ENCODE peak calls at places on chromosomes 11 and 22, in four cellular contexts. N is left ventricle myocardium inferior, Q is uterus, Y is psoas muscle. P is an unnamed sample.

GRCh38 chr22:47553436-47553835 is 791.0 kb downstream of the TBC1D22A start:
- DNase-seq in Q (no peak), N (no peak), Y (no peak), P (no peak)

GRCh38 chr11:19966435-19966834 is 193.8 kb downstream of the DBX1 start:
- DNase-seq in Y (no peak), Q (no peak), N (no peak), P (no peak)

GRCh38 chr11:11980841-11981308 is 27.6 kb downstream of the DKK3 start:
- DNase-seq in N (no peak), Y (no peak), Q (no peak), P (no peak)

GRCh38 chr11:36622431-36623136 is 24.5 kb upstream of the RAG2 start:
- DNase-seq in Y (no peak), Q (no peak), N (no peak), P (no peak)

GRCh38 chr11:27700351-27701261 is at the start of gene BDNF:
- DNase-seq in Q (no peak), N (no peak), Y (peak; percentile 50), P (peak; percentile 11)

GRCh38 chr11:78414321-78415051 is 3.1 kb downstream of the GAB2 start:
- DNase-seq in N (no peak), Y (no peak), Q (no peak), P (no peak)

GRCh38 chr11:68354181-68354872 is 41.9 kb downstream of the LRP5 start:
- DNase-seq in Q (peak; percentile 89), Y (peak; percentile 90), N (peak; percentile 87), P (peak; percentile 94)

GRCh38 chr11:8267831-8268529 is 4.3 kb upstream of the LMO1 start:
- DNase-seq in Q (peak; percentile 12), Y (no peak), N (no peak), P (no peak)

GRCh38 chr22:42820075-42820763 is 36.9 kb downstream of the ARFGAP3 start:
- DNase-seq in Y (no peak), N (no peak), Q (no peak), P (no peak)

GRCh38 chr22:35621446-35621845 is 4.3 kb upstream of the MB start:
- DNase-seq in N (no peak), Y (no peak), Q (no peak), P (no peak)

GRCh38 chr11:111162306-111162705 is 83.2 kb upstream of the POU2AF2 start:
- DNase-seq in N (no peak), Q (no peak), Y (no peak), P (no peak)

GRCh38 chr11:27716850-27717249 is 16.6 kb upstream of the BDNF start:
- DNase-seq in Q (no peak), N (no peak), Y (no peak), P (no peak)

GRCh38 chr11:129460714-129461113 is 85.1 kb downstream of the BARX2 start:
- DNase-seq in N (no peak), Q (no peak), Y (no peak), P (no peak)

GRCh38 chr11:118820412-118821357 is 29.7 kb upstream of the DDX6 start:
- DNase-seq in Y (peak; percentile 95), Q (peak; percentile 24), N (peak; percentile 75), P (peak; percentile 75)

GRCh38 chr11:15493921-15494630 is 379.4 kb downstream of the INSC start:
- DNase-seq in Y (no peak), Q (no peak), N (no peak), P (no peak)

GRCh38 chr11:88535266-88535665 is 197.7 kb upstream of the CTSC start:
- DNase-seq in Y (no peak), Q (no peak), N (no peak), P (no peak)

GRCh38 chr22:23204541-23205157 is 24.3 kb downstream of the BCR start:
- DNase-seq in N (peak; percentile 85), Y (peak; percentile 81), Q (peak; percentile 76), P (peak; percentile 90)

GRCh38 chr22:24144056-24144455 is 37.2 kb upstream of the SUSD2 start:
- DNase-seq in Y (no peak), N (no peak), Q (no peak), P (no peak)

GRCh38 chr11:19555266-19555665 is 157.4 kb upstream of the NAV2 start:
- DNase-seq in Q (no peak), N (no peak), Y (no peak), P (no peak)

DNA sequence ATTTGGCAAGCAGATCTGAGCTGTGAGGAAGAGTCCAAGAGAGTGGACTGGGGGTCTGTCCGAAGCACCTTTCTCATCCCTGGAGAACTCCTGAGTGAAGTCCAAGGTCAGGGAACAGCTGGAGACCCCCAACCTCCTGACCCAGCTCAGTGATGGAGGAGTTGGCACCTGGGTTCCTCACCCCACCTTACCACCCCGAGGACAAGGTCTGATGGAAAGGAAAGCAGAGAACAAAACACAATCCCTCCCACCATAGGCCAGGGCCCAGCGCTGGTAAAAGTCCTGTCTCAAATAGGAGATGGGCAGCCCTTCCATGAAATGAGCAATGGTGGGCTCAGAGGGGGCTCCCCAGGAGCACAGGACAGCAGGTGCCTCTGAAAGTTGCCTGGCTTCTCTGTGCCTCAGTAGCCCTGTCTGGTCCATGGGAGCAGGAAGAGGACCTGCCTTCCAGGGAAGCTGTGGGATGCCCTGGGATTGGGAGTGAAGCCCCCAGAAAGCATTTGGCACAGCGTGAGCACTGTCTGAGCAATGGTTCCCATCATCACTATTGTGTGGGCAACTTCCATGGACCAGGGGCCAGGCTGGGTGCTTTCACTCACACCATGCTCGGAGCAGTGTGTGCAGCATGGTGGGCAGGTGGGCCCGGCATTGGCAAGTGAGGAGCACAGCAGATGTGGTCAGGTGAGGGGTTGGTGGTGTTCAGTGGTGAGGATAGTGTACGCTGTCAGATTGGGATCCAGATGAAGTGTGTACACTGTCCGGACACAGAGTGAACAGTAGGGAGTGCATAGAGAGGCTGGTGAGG is 7.5 kb downstream of the TRIM29 start:
- DNase-seq in N (peak; percentile 2), Y (no peak), Q (peak; percentile 10), P (no peak)
- H3K4me1 ChIP-seq in N (no peaks in the 10 kb centered on the region), Y (no peaks in the 10 kb centered on the region), Q (no peaks in the 10 kb centered on the region), P (no peaks in the 10 kb centered on the region)

DNA sequence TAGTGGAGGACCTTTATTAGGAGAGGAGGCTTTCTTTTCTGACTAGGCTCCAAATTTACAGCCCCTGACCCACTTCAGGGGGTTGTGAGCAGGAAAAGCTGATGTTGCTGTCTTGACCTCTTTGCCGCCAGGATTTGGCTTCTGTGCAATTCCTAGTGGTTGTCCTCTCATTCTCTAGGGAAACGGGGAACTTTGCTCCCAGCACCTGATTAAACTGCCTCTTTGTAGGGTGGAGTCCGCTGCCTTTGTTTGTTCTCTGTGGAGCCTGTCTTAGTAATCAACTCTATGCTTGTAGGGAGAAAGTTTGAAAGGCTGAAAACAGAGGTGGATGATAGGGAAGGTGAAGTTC is 16.3 kb downstream of the CTNND1 start:
- DNase-seq in Y (no peak), N (no peak), Q (no peak), P (no peak)
- H3K4me3 ChIP-seq in Y (peak overlapping the region; percentile 38), N (peak overlapping the region; percentile 54), Q (peak overlapping the region; percentile 21), P (peak overlapping the region; percentile 48)

DNA sequence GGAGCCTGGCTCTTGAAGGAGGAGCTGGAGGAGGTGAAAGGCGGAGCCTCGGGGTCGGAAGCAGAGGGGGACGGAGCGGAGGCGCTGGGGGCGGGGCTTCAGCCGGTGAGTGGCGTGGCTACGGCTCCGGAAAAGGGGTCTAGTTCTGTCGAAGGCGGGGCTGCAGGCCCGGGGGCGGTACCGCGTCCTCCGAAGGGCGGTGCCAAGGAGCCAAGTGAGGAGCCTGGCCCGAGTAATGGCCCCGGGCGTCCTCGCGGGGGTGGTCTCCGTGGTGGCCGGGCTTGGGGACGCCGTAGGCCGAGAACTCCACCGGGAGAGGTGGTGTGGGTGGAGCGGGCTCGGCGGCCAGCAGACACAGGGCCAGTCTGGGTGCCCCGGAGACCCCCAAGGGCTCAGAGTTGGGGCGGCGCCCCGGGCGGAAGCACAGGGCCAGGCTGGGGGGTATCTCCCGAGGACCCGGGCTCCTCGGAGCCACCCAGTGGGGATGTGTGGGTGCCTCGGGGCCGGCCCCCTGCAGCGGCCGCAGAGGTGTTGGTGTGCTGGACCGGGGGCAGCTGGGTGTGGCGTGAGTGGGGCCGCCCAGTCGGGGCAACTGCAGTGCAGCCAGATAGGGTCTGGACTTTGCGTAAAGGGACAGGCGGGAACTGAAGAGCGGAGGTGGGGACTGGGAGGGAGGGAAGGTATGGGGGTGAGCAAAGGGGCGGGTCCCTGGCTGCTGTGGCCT is 697 bp downstream of the FKBP2 start:
- DNase-seq in N (peak; percentile 100), Q (peak; percentile 100), Y (peak; percentile 100), P (peak; percentile 100)
- H3K4me1 ChIP-seq in N (peaks cover 65% of the 10 kb centered on the region), Q (no peaks in the 10 kb centered on the region), Y (peaks cover 31% of the 10 kb centered on the region), P (peaks cover 7% of the 10 kb centered on the region)

GRCh38 chr11:3126207-3126865 is 38.8 kb downstream of the OSBPL5 start:
- DNase-seq in Y (peak; percentile 69), Q (peak; percentile 33), N (peak; percentile 49), P (peak; percentile 74)
- H3K4me3 ChIP-seq in Y (no peak overlapping the region), Q (no peak overlapping the region), N (peak overlapping the region; percentile 17), P (no peak overlapping the region)

P was measured in right cardiac atrium.